ENCODE peak calls at places on chromosomes 1 and 21, in five cellular contexts. S, E, C, A and K are unnamed samples.

GRCh38 chr1:225931270-225932129 is 7.5 kb upstream of the PYCR2 start:
- DNase-seq in S (no peak), E (no peak), C (no peak), A (no peak), K (no peak)

GRCh38 chr1:224620105-224620504 is 4.0 kb downstream of the CNIH3 start:
- DNase-seq in S (no peak), E (no peak), C (no peak), A (no peak), K (no peak)

GRCh38 chr1:180842890-180843289 is 69.8 kb upstream of the KIAA1614 start:
- DNase-seq in S (peak; percentile 61), E (no peak), C (no peak), A (no peak), K (no peak)

GRCh38 chr1:200483491-200484143 is 73.8 kb upstream of the ZNF281 start:
- DNase-seq in S (peak; percentile 99), E (peak; percentile 97), C (no peak), A (peak; percentile 30), K (peak; percentile 92)

GRCh38 chr1:72557446-72558049 is 275.2 kb upstream of the NEGR1 start:
- DNase-seq in S (peak; percentile 19), E (peak; percentile 6), C (no peak), A (no peak), K (no peak)

GRCh38 chr1:245154429-245155185 is at the start of gene KIF26B:
- DNase-seq in S (peak; percentile 42), E (peak; percentile 50), C (peak; percentile 22), A (no peak), K (peak; percentile 61)

GRCh38 chr1:232622378-232622777 is 7.6 kb downstream of the SIPA1L2 start:
- DNase-seq in S (no peak), E (no peak), C (no peak), A (no peak), K (no peak)

GRCh38 chr21:29342394-29342957 is 43.8 kb downstream of the BACH1 start:
- DNase-seq in S (peak; percentile 100), E (peak; percentile 96), C (peak; percentile 51), A (peak; percentile 31), K (peak; percentile 85)

GRCh38 chr1:35499230-35499629 is 58.0 kb downstream of the KIAA0319L start:
- DNase-seq in S (no peak), E (no peak), C (no peak), A (no peak), K (no peak)

DNA sequence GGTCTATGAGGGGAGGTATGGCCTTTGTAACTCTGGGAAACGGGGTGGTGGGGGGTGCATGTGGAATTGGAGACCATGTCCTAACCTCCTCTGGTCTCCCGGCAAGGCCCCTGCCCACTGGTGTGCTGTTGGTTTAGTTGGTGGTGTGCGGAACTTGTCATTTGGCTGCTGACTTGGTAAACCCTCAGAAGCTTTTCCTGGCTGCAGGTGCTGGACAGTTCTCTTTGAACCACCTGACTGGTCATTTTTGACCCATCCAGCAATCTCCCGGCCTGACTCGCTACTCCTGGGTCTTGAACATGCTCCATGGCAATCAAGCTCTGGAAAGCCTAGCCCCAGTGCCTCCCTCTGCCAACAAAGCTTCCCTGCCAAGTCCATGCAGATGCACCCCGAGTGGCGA is 15.0 kb downstream of the TBX19 start:
- DNase-seq in S (no peak), E (no peak), C (no peak), A (no peak), K (no peak)
- TF ChIP-seq CTCF in S (no peak), E (no peak), C (no peak), A (no peak), K (no peak)

GRCh38 chr1:118986839-118987430 is 1.2 kb downstream of the TBX15 start:
- DNase-seq in S (no peak), E (no peak), C (no peak), A (no peak), K (no peak)
- H3K4me3 ChIP-seq in S (peak overlapping the region; percentile 84), E (peak overlapping the region; percentile 64), C (peak overlapping the region; percentile 54), A (peak overlapping the region; percentile 28), K (peak overlapping the region; percentile 40)

GRCh38 chr1:50352428-50352827 is 70.8 kb downstream of the DMRTA2 start:
- DNase-seq in S (peak; percentile 43), E (peak; percentile 6), C (no peak), A (no peak), K (no peak)
- TF ChIP-seq CTCF in S (no peak), E (no peak), C (no peak), A (no peak), K (no peak)

GRCh38 chr1:101235696-101236545 is 898 bp upstream of the S1PR1 start:
- DNase-seq in S (peak; percentile 32), E (no peak), C (peak; percentile 54), A (peak; percentile 38), K (peak; percentile 24)
- H3K4me3 ChIP-seq in S (peak overlapping the region; percentile 67), E (peak overlapping the region; percentile 68), C (peak overlapping the region; percentile 85), A (peak overlapping the region; percentile 48), K (peak overlapping the region; percentile 70)

GRCh38 chr1:150366416-150367296 is 2.7 kb downstream of the RPRD2 start:
- DNase-seq in S (peak; percentile 30), E (no peak), C (no peak), A (no peak), K (peak; percentile 14)

GRCh38 chr1:150363426-150364230 is at the start of gene RPRD2:
- DNase-seq in S (peak; percentile 99), E (peak; percentile 99), C (peak; percentile 100), A (peak; percentile 100), K (peak; percentile 100)

GRCh38 chr1:150362721-150363425 is 1.1 kb upstream of the RPRD2 start:
- DNase-seq in S (no peak), E (no peak), C (no peak), A (peak; percentile 20), K (no peak)

GRCh38 chr1:150365945-150366344 is 2.0 kb downstream of the RPRD2 start:
- DNase-seq in S (peak; percentile 21), E (no peak), C (no peak), A (no peak), K (peak; percentile 16)

DNA sequence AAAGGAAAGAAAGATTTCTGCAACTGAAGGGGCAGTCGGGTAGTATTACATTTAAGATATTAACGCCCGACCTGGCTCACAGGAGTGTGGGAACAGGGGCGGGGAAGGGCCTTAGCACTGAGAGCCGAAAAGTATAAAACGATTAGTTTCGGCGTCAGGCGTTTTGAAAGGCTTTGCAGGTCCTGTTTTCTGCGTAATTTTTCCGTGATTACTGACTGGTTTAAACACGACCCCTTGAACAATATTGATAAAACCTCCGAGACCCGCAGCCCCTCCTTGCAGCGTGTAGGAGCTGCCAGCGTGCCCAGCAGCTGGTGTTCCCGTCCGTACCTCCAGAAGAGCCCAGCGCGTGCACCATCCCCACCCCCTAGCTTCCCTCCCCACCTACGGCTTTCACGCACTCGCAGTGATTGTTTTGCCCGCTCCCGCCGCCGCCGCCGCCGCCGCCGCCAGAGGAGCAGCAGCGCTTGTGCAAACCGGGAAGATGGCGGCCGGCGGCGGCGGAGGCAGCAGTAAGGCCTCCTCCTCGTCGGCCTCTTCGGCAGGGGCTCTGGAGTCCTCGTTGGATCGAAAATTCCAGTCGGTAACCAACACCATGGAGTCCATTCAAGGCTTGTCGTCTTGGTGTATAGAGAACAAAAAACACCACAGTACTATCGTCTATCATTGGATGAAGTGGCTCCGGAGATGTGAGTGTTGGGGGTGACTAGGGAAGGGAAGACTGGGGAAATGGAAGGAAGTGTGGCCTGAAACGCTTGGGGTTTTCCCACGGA is 470 bp downstream of the RPRD2 start:
- DNase-seq in S (peak; percentile 68), E (peak; percentile 72), C (peak; percentile 79), A (peak; percentile 77), K (peak; percentile 83)
- TF ChIP-seq CTCF in S (no peak), E (no peak), C (no peak), A (no peak), K (peak; percentile 14)

DNA sequence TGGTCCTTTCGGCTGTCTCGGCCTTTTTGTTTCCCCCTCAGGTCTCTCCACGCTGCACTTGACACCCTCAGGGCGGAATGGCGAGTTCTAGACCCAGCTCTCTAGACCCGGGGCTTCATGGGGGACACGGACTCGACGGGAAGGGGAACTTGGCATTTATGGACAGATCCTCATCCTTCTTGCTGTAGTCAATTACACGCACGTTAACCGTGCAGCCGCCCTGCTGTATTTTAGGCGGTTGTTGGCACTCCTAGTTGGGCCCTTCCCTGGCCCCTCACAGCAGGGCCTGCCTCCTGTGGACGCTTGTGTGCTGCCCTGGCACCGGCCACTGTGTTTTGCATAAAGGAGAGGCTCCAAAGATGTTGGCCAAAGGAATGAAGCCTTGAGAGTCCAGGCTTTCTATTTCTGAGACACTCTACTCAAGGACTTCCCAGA is 558 bp upstream of the BTG3 start:
- DNase-seq in S (peak; percentile 10), E (no peak), C (peak; percentile 19), A (peak; percentile 56), K (peak; percentile 7)
- H3K4me3 ChIP-seq in S (peak overlapping the region; percentile 48), E (peak overlapping the region; percentile 87), C (peak overlapping the region; percentile 66), A (peak overlapping the region; percentile 73), K (peak overlapping the region; percentile 93)

GRCh38 chr1:235329139-235329808 is 904 bp downstream of the GGPS1 start:
- DNase-seq in S (peak; percentile 56), E (peak; percentile 51), C (peak; percentile 31), A (peak; percentile 20), K (peak; percentile 66)
- TF ChIP-seq CTCF in S (no peak), E (no peak), C (no peak), A (no peak), K (no peak)